ENCODE peak calls at places on chromosome 1, in five cellular contexts. R is mucosa of descending colon, E is transverse colon, C is fibroblast of gingiva, F is A673. W is an unnamed sample.

GRCh38 chr1:155009221-155009711 is 6.7 kb downstream of the ZBTB7B start:
- DNase-seq in R (peak), E (no peak), C (no peak), F (no peak), W (no peak)

GRCh38 chr1:235275223-235275622 is 52.8 kb downstream of the ARID4B start:
- DNase-seq in R (no peak), E (no peak), C (no peak), F (no peak), W (no peak)

GRCh38 chr1:220325306-220325995 is 53.2 kb upstream of the RAB3GAP2 start:
- DNase-seq in R (no peak), E (no peak), C (no peak), F (no peak), W (no peak)

GRCh38 chr1:3543076-3544049 is 67.9 kb downstream of the MEGF6 start:
- DNase-seq in R (no peak), E (peak), C (peak), F (no peak), W (no peak)

GRCh38 chr1:154406572-154406879 is 1.4 kb downstream of the IL6R start:
- DNase-seq in R (no peak), E (no peak), C (no peak), F (no peak), W (no peak)

GRCh38 chr1:87869563-87869962 is 540.9 kb downstream of the LMO4 start:
- DNase-seq in R (no peak), E (no peak), C (peak), F (peak), W (no peak)

GRCh38 chr1:30088594-30089556 is 634.5 kb downstream of the MATN1 start:
- DNase-seq in R (peak), E (peak), C (no peak), F (peak), W (no peak)

GRCh38 chr1:202987255-202987654 is 19.9 kb upstream of the TMEM183A start:
- DNase-seq in R (no peak), E (no peak), C (no peak), F (no peak), W (no peak)

GRCh38 chr1:41502912-41503311 is 18.4 kb upstream of the EDN2 start:
- DNase-seq in R (no peak), E (no peak), C (no peak), F (no peak), W (no peak)

GRCh38 chr1:71196685-71197084 is 115.8 kb upstream of the ZRANB2 start:
- DNase-seq in R (no peak), E (no peak), C (peak), F (peak), W (no peak)

GRCh38 chr1:178643871-178644270 is 81.2 kb upstream of the RALGPS2 start:
- DNase-seq in R (no peak), E (no peak), C (no peak), F (no peak), W (no peak)

GRCh38 chr1:39509360-39510009 is 18.0 kb downstream of the BMP8A start:
- DNase-seq in R (peak), E (peak), C (no peak), F (no peak), W (no peak)

GRCh38 chr1:6600410-6601048 is 2.1 kb downstream of the KLHL21 start:
- DNase-seq in R (no peak), E (no peak), C (no peak), F (no peak), W (no peak)

GRCh38 chr1:202135221-202135721 is 9.3 kb downstream of the ARL8A start:
- DNase-seq in R (no peak), E (peak), C (peak), F (peak), W (peak)

GRCh38 chr1:22018583-22019559 is 17.4 kb downstream of the CELA3A start:
- DNase-seq in R (no peak), E (peak), C (peak), F (peak), W (no peak)

GRCh38 chr1:116424863-116425262 is 51.8 kb downstream of the ATP1A1 start:
- DNase-seq in R (no peak), E (no peak), C (no peak), F (no peak), W (no peak)

GRCh38 chr1:39255212-39255611 is 50.7 kb downstream of the MACF1 start:
- DNase-seq in R (no peak), E (no peak), C (peak), F (no peak), W (no peak)

GRCh38 chr1:17119076-17119743 is at the start of gene PADI2:
- DNase-seq in R (peak), E (peak), C (peak), F (peak), W (peak)

GRCh38 chr1:151989131-151989868 is 4.4 kb downstream of the S100A10 start:
- DNase-seq in R (peak), E (peak), C (peak), F (no peak), W (no peak)

GRCh38 chr1:72557446-72558049 is 275.2 kb upstream of the NEGR1 start:
- DNase-seq in R (no peak), E (no peak), C (peak), F (peak), W (no peak)

GRCh38 chr1:81877940-81878339 is 77.2 kb downstream of the ADGRL2 start:
- DNase-seq in R (no peak), E (no peak), C (no peak), F (no peak), W (no peak)